ENCODE peak calls at places on chromosomes 3 and 15, in four cellular contexts. K, N, O and V are unnamed samples.

GRCh38 chr3:179871782-179872181 is 165.0 kb downstream of the PEX5L start:
- DNase-seq in K (no peak), N (no peak), O (no peak), V (no peak)

GRCh38 chr15:64187396-64188191 is 24.8 kb upstream of the PPIB start:
- DNase-seq in K (no peak), N (no peak), O (no peak), V (no peak)

GRCh38 chr3:149388001-149388435 is 10.6 kb upstream of the TM4SF1 start:
- DNase-seq in K (no peak), N (no peak), O (no peak), V (no peak)

GRCh38 chr3:44132593-44132992 is 109.1 kb upstream of the TOPAZ1 start:
- DNase-seq in K (no peak), N (no peak), O (no peak), V (no peak)

GRCh38 chr3:81816473-81817260 is 55.2 kb upstream of the GBE1 start:
- DNase-seq in K (no peak), N (no peak), O (no peak), V (peak; percentile 90)

GRCh38 chr15:95371664-95372063 is 958.8 kb upstream of the NR2F2 start:
- DNase-seq in K (no peak), N (no peak), O (no peak), V (no peak)

GRCh38 chr3:197003461-197004385 is 25.9 kb downstream of the MELTF start:
- DNase-seq in K (no peak), N (no peak), O (no peak), V (no peak)

GRCh38 chr3:128320551-128321340 is 145.9 kb downstream of the DNAJB8 start:
- DNase-seq in K (no peak), N (no peak), O (no peak), V (no peak)

GRCh38 chr3:69161587-69162196 is 39.3 kb upstream of the LMOD3 start:
- DNase-seq in K (peak; percentile 38), N (no peak), O (peak; percentile 51), V (peak; percentile 25)

GRCh38 chr3:125110876-125111480 is 55.2 kb upstream of the HEG1 start:
- DNase-seq in K (no peak), N (peak; percentile 11), O (no peak), V (peak; percentile 55)

GRCh38 chr3:41598804-41599481 is 363.0 kb downstream of the ULK4 start:
- DNase-seq in K (no peak), N (no peak), O (no peak), V (no peak)

GRCh38 chr3:109532257-109533216 is 195.2 kb upstream of the DPPA4 start:
- DNase-seq in K (no peak), N (peak; percentile 71), O (peak; percentile 27), V (no peak)

GRCh38 chr3:196108075-196108743 is 26.3 kb upstream of the TFRC start:
- DNase-seq in K (peak; percentile 90), N (peak; percentile 64), O (no peak), V (no peak)

GRCh38 chr15:85014932-85015331 is 33.3 kb downstream of the PDE8A start:
- DNase-seq in K (no peak), N (no peak), O (no peak), V (no peak)

GRCh38 chr3:107740992-107741896 is 218.5 kb downstream of the BBX start:
- DNase-seq in K (no peak), N (no peak), O (no peak), V (no peak)

GRCh38 chr15:62719316-62719715 is 323.2 kb upstream of the TPM1 start:
- DNase-seq in K (no peak), N (no peak), O (no peak), V (no peak)

GRCh38 chr15:81301385-81301784 is 22.6 kb downstream of the STARD5 start:
- DNase-seq in K (no peak), N (no peak), O (no peak), V (no peak)

GRCh38 chr15:56963126-56963525 is 44.7 kb downstream of the TCF12 start:
- DNase-seq in K (no peak), N (no peak), O (no peak), V (no peak)

GRCh38 chr3:193930247-193930646 is 205.7 kb upstream of the HES1 start:
- DNase-seq in K (no peak), N (no peak), O (no peak), V (no peak)

GRCh38 chr15:91790826-91791225 is 62.7 kb upstream of the SLCO3A1 start:
- DNase-seq in K (no peak), N (no peak), O (no peak), V (no peak)

GRCh38 chr15:64586259-64586658 is 125.9 kb downstream of the ZNF609 start:
- DNase-seq in K (no peak), N (no peak), O (no peak), V (no peak)

GRCh38 chr3:56868706-56869105 is 67.0 kb upstream of the ARHGEF3 start:
- DNase-seq in K (no peak), N (no peak), O (no peak), V (no peak)

GRCh38 chr3:144683065-144683464 is 711.4 kb downstream of the DIPK2A start:
- DNase-seq in K (no peak), N (no peak), O (no peak), V (no peak)

GRCh38 chr3:144692488-144692887 is 720.9 kb downstream of the DIPK2A start:
- DNase-seq in K (no peak), N (no peak), O (no peak), V (no peak)

GRCh38 chr3:144687862-144688261 is 716.2 kb downstream of the DIPK2A start:
- DNase-seq in K (no peak), N (no peak), O (peak; percentile 0), V (no peak)
- TF ChIP-seq SIN3A in K (no peak), N (no peak), O (no peak), V (no peak)

DNA sequence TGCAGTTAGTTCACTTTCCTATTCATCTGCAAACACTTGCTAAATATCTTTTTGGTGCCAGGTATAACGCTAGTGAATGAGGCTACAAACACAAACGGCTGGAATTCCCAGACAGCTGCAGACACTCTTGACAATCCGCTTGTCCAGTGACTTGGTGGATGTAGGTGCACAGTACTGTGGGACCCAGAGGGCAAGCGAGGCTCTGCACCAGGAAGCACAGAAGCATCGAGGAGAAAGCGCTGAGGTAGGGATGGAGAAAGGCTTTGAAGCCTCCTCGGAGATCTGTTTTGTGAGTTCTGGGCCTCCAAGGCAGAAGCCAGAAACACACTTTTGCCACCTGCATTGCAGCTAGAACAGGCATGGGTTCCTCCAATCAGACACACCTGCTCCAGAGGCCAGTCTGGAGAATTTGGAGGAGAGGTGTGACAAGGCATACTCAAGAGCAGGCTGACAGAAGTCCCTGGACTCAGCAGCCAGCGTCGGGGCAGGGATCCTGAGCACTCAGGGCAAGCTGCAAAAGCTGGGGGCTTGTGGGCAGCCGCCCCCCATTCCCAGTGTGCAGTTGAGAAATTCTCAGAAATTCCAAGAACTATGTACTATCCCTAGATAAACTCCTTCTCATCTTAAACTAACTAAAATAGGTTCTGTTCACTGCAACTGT is 232.5 kb downstream of the OCA2 start:
- DNase-seq in K (no peak), N (no peak), O (no peak), V (no peak)
- TF ChIP-seq RFX5 in K (no peak), N (no peak), O (no peak), V (no peak)

GRCh38 chr3:115660646-115661442 is 37.5 kb downstream of the GAP43 start:
- DNase-seq in K (no peak), N (no peak), O (no peak), V (no peak)
- TF ChIP-seq SIN3A in K (no peak), N (no peak), O (no peak), V (no peak)

DNA sequence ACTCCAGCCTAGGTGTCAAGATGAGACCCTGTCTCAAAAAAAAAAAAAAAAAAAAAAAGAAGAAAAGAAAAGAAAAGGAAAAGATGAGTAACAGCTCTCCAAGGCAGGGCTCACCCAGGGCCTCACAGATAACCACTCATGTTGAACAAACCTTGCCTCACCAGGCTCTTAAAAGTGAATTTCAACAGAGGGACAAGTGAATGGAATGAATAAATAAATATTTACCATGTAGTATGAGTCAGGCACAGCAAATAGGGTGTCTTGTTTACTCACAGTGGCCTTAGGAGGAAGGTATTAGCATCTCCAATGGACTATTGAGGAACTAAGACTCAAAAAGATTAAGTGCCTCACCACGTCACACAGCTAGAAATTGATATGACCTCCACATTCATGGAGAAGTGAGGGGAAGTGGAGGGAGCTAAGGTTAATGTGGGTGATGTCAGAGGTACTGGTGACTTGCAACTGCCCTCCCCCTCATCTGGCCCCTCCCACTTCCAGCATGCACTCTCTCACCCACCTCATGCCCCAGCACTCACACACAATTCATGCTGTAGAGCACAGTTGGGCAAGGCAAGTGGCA is 255.5 kb downstream of the UACA start:
- DNase-seq in K (no peak), N (no peak), O (no peak), V (no peak)
- TF ChIP-seq RFX5 in K (no peak), N (no peak), O (no peak), V (no peak)

GRCh38 chr15:41957021-41957897 is 15.1 kb downstream of the EHD4 start:
- DNase-seq in K (no peak), N (no peak), O (no peak), V (peak; percentile 64)
- TF ChIP-seq SIN3A in K (no peak), N (no peak), O (no peak), V (no peak)

GRCh38 chr3:192481638-192482037 is 245.7 kb downstream of the FGF12 start:
- DNase-seq in K (no peak), N (no peak), O (no peak), V (no peak)
- TF ChIP-seq RFX5 in K (no peak), N (no peak), O (no peak), V (no peak)

GRCh38 chr3:60190073-60190472 is 1061.2 kb downstream of the FHIT start:
- DNase-seq in K (peak; percentile 4), N (no peak), O (no peak), V (no peak)
- TF ChIP-seq SIN3A in K (no peak), N (no peak), O (no peak), V (no peak)

GRCh38 chr15:82540984-82541431 is 751 bp upstream of the RPS17 start:
- DNase-seq in K (peak; percentile 37), N (peak; percentile 63), O (peak; percentile 62), V (no peak)
- TF ChIP-seq RFX5 in K (no peak), N (no peak), O (no peak), V (no peak)

DNA sequence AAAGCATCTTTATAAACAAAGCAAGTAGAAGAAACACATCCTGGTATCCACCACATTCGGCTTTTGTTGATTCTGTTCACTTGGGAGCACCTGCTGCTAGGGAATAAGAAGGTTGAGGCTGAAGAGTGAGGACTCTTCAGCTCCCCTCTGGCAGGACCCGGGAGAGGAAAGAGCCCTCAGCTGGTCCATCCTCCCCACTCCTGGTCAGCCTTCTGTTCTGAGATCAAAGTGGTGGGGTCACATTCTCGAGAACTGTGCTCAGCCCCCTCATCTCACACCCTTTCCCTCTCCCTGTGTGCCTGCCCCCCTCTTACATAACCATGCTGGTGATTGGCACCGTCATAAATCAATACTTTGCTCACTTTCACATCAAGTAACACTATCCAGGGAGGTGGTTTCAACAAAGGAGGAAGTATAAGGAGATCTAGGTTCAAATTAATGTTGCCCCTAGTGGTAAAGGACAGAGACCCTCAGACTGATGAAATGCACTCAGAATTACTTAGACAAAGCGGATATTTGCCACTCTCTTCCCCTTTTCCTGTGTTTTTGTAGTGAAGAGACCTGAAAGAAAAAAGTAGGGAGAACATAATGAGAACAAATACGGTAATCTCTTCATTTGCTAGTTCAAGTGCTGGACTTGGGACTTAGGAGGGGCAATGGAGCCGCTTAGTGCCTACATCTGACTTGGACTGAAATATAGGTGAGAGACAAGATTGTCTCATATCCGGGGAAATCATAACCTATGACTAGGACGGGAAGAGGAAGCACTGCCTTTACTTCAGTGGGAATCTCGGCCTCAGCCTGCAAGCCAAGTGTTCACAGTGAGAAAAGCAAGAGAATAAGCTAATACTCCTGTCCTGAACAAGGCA is at the start of gene NR1I2:
- DNase-seq in K (no peak), N (no peak), O (no peak), V (no peak)
- TF ChIP-seq SIN3A in K (no peak), N (no peak), O (no peak), V (no peak)